ENCODE peak calls at places on chromosomes 13 and 19, in six cellular contexts. Q is A549, F is GM12878, P is HepG2, G is endothelial cell of umbilical vein, J is K562. B is an unnamed sample.

GRCh38 chr19:28519950-28520861 is 692.7 kb downstream of the UQCRFS1 start:
- DNase-seq in F (no peak), G (no peak), P (no peak), Q (no peak), J (no peak), B (no peak)

GRCh38 chr13:29596064-29596418 is 553 bp upstream of the SLC7A1 start:
- DNase-seq in F (no peak), J (no peak), Q (no peak), G (no peak), P (no peak), B (no peak)

GRCh38 chr19:2476451-2477140 is 669 bp downstream of the GADD45B start:
- DNase-seq in F (no peak), G (peak; percentile 66), J (peak; percentile 69), P (no peak), Q (peak; percentile 57), B (peak; percentile 81)

GRCh38 chr13:39875583-39875982 is 220.1 kb downstream of the COG6 start:
- DNase-seq in G (peak; percentile 98), F (no peak), Q (no peak), P (no peak), J (no peak), B (no peak)

GRCh38 chr19:28020631-28021315 is 1192.2 kb downstream of the UQCRFS1 start:
- DNase-seq in Q (no peak), G (no peak), J (no peak), F (no peak), P (no peak), B (no peak)

GRCh38 chr19:50475101-50475568 is 1.2 kb upstream of the EMC10 start:
- DNase-seq in Q (no peak), G (no peak), J (no peak), F (no peak), P (no peak), B (no peak)

GRCh38 chr13:100532090-100532766 is 56.4 kb downstream of the GGACT start:
- DNase-seq in P (no peak), Q (no peak), F (no peak), G (no peak), J (no peak), B (no peak)

GRCh38 chr13:23325191-23325590 is 108.3 kb downstream of the SACS start:
- DNase-seq in G (no peak), P (peak; percentile 18), Q (no peak), J (no peak), F (peak; percentile 41), B (no peak)

GRCh38 chr13:23570931-23571330 is 719 bp downstream of the TNFRSF19 start:
- DNase-seq in Q (no peak), P (peak; percentile 51), G (no peak), F (no peak), J (no peak), B (no peak)

GRCh38 chr13:113839536-113840204 is 24.2 kb downstream of the GAS6 start:
- DNase-seq in P (no peak), F (no peak), G (no peak), J (no peak), Q (no peak), B (no peak)

GRCh38 chr13:23753523-23753922 is 135.7 kb downstream of the MIPEP start:
- DNase-seq in P (peak; percentile 90), F (no peak), Q (peak; percentile 69), J (no peak), G (no peak), B (no peak)

GRCh38 chr19:51566489-51567100 is 4.5 kb upstream of the ZNF175 start:
- DNase-seq in Q (no peak), G (no peak), F (no peak), J (no peak), P (no peak), B (peak; percentile 77)

GRCh38 chr13:93549326-93549855 is 322.8 kb downstream of the GPC6 start:
- DNase-seq in J (no peak), Q (no peak), G (no peak), F (no peak), P (no peak), B (no peak)

GRCh38 chr19:10286803-10287737 is at the start of gene ICAM4:
- DNase-seq in F (no peak), J (peak; percentile 83), Q (no peak), P (peak; percentile 63), G (peak; percentile 49), B (peak; percentile 99)

GRCh38 chr13:20231839-20232555 is at the start of gene GJB6:
- DNase-seq in P (no peak), Q (no peak), G (no peak), J (no peak), F (no peak), B (no peak)

GRCh38 chr13:57250472-57250871 is 83.5 kb downstream of the PRR20E start:
- DNase-seq in P (no peak), Q (no peak), J (no peak), G (no peak), F (no peak), B (no peak)

GRCh38 chr13:19158526-19158925 is 23.1 kb downstream of the TUBA3C start:
- DNase-seq in P (no peak), J (no peak), F (no peak), Q (no peak), G (no peak), B (no peak)

GRCh38 chr13:95784161-95784880 is 107.4 kb downstream of the DNAJC3 start:
- DNase-seq in P (peak; percentile 9), J (no peak), G (peak; percentile 93), Q (peak; percentile 43), F (no peak), B (no peak)

DNA sequence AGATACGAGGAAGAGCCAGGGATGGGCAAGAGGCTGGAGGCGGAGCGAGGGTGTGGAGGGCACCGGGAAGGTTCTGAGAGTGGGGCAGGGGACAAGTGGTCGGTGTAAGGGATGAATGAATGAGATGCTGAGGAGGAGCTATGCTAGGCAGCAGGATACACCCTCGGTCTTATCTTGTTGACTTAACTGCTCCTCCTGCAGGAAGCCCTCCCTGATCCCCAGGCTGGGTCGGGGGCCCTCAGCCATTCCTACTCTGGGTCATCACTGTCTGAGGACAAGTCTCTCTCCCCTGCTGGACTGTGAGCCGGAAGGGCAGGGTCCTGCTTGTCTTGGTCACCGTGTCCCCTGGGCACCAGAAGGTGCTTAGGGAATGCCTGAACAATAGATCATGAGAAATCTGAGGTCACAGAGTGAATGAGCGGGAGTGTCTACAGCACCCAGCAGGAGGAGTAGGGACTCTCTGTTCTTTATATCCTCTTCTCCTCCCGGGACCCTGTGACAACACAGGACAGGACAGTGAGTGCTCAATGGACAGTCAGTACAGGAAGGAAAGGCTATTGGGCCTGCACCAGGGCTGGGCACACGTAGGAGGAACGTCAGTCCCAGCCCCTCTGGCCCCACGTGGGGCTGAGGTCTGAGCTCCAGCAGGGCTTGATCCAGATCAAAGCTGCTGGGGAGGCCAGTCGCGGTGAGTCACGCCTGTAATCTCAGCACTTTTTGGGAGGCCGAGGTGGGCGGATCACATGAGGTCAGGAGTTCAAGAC is 6.5 kb downstream of the NKPD1 start:
- DNase-seq in G (peak; percentile 13), F (no peak), P (peak; percentile 97), Q (peak; percentile 73), J (peak; percentile 85), B (peak; percentile 50)
- TF ChIP-seq MYC in G (no peak), F (no peak), P (peak; percentile 67), Q (no peak), J (no peak), B (no peak)

GRCh38 chr13:89755729-89756492 is 1591.6 kb upstream of the MIR17HG start:
- DNase-seq in G (no peak), Q (no peak), P (no peak), J (no peak), F (no peak), B (peak; percentile 64)
- TF ChIP-seq MAX in G (no peak), Q (no peak), P (no peak), J (no peak), F (no peak), B (no peak)

DNA sequence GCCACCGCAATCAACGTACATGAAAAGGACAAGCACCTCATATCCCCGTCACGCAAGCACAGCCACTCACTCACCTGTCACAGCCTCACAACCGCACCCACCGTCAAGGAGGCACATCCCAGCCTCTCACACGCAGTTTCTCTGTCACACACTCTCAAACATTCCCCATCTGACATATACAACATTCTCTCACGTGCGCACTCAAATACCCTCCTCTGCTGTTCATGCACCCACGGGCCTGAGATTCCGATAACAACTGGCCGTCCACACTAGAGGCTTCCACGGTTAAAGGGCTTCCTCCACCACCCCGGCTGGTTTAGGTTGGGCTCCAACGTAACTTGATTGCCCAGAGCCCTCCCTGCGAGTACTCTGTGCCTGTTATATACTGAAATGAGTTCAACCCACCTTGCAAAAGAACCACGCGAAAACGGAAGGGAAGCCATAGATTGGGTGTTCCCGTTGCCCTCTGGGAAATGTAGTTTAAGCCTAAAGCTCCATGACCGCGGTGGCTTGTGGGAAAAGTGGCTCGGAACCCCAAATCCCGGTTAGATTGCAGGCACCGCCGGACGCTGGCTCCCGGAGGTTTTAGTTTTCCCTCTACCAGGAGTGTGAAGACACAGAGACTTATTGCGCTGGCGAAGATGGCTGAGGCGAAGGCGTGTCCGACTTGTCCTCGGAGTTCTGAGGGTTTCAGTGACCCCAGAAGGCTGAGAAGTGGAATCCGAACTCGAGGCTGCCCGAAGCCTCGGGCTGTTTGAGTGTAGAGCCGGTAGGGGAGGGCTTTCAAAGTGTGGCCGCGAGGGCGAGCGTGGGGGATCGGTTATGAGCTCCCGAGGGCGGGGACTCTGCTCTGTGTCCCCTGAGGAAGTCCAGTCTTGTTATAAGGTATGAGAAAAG is at the start of gene ZNF573:
- DNase-seq in F (peak; percentile 72), Q (peak; percentile 96), J (peak; percentile 77), P (peak; percentile 88), G (peak; percentile 92), B (peak; percentile 88)
- TF ChIP-seq POLR2A in F (peak; percentile 34), Q (no peak), J (peak; percentile 85), P (peak; percentile 69), G (peak; percentile 78), B (peak; percentile 44)

GRCh38 chr19:46533085-46534081 is 37.7 kb upstream of the PNMA8B start:
- DNase-seq in F (no peak), J (no peak), Q (no peak), P (no peak), G (no peak), B (no peak)
- TF ChIP-seq MYC in F (no peak), J (no peak), Q (no peak), P (no peak), G (no peak), B (no peak)

GRCh38 chr19:9011875-9012274 is 1.7 kb upstream of the MUC16 start:
- DNase-seq in G (no peak), J (no peak), F (no peak), Q (no peak), P (no peak), B (no peak)
- TF ChIP-seq MAX in G (no peak), J (no peak), F (no peak), Q (no peak), P (no peak), B (no peak)

DNA sequence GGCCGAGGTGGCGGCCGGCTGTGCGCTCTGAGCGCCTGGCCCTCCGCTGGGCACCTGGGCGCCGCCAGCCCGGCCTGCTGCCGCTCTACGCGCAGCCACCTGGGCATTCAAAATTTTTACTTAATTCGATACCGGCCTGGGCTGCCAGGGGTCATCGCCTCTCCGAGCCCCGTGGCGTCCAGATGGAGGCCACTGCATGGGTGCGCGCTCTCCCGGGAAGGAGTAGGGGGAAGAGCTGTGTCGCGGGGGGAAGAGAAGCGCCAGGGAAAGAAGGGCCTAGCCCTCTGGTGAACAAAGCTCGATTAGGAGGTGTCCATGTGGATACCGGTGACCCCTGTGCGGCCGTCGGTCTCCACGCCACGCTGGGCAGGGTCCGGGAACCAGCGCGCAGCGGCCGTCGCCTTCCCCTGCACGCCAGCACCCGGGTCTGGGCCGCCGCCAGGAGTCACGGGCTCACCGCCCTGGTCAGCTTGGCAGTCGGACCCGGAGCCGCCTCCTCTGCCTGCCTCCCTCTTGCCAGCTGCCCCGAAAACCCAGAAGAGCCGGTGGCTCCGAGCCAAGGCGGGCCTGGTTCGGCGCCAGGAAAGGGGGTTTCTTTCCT is 725 bp downstream of the BIVM start:
- DNase-seq in J (peak; percentile 23), F (no peak), P (no peak), G (no peak), Q (peak; percentile 25), B (no peak)
- TF ChIP-seq POLR2A in J (no peak), F (no peak), P (no peak), G (no peak), Q (no peak), B (no peak)